ENCODE peak calls at places on chromosomes 13 and 19, in six cellular contexts. S, C, L, D, T and Z are unnamed samples.

GRCh38 chr13:69319659-69320058 is 788.0 kb upstream of the ATXN8OS start:
- DNase-seq in S (no peak), C (no peak), L (no peak), D (no peak), T (no peak), Z (no peak)

GRCh38 chr13:74191036-74191809 is 57.0 kb upstream of the KLF12 start:
- DNase-seq in S (no peak), C (no peak), L (peak), D (no peak), T (no peak), Z (no peak)

GRCh38 chr19:33350538-33351309 is 22.8 kb upstream of the CEBPG start:
- DNase-seq in S (no peak), C (peak), L (peak), D (no peak), T (no peak), Z (no peak)

GRCh38 chr19:58009301-58009665 is 6.7 kb upstream of the ZNF606 start:
- DNase-seq in S (no peak), C (no peak), L (no peak), D (no peak), T (no peak), Z (no peak)

GRCh38 chr13:49927755-49928154 is 8.4 kb downstream of the SPRYD7 start:
- DNase-seq in S (no peak), C (no peak), L (no peak), D (no peak), T (no peak), Z (no peak)

GRCh38 chr13:35858665-35859064 is 272.5 kb downstream of the DCLK1 start:
- DNase-seq in S (no peak), C (no peak), L (no peak), D (no peak), T (no peak), Z (no peak)

GRCh38 chr13:81686877-81687276 is 1346.0 kb upstream of the SPRY2 start:
- DNase-seq in S (no peak), C (no peak), L (no peak), D (no peak), T (no peak), Z (no peak)

GRCh38 chr19:1266818-1267440 is 2.2 kb upstream of the CIRBP start:
- DNase-seq in S (peak), C (no peak), L (peak), D (peak), T (no peak), Z (peak)

GRCh38 chr19:55486971-55487883 is 1.0 kb upstream of the SSC5D start:
- DNase-seq in S (no peak), C (peak), L (peak), D (no peak), T (no peak), Z (no peak)

GRCh38 chr19:8302357-8302691 is 5.8 kb downstream of the CD320 start:
- DNase-seq in S (no peak), C (peak), L (no peak), D (no peak), T (no peak), Z (no peak)

GRCh38 chr19:27679399-27679798 is 1533.6 kb downstream of the UQCRFS1 start:
- DNase-seq in S (no peak), C (no peak), L (no peak), D (no peak), T (no peak), Z (no peak)

GRCh38 chr13:44573071-44573470 is 3.1 kb downstream of the TSC22D1 start:
- DNase-seq in S (no peak), C (no peak), L (no peak), D (no peak), T (no peak), Z (no peak)

GRCh38 chr13:58032676-58033440 is 401.3 kb downstream of the PCDH17 start:
- DNase-seq in S (no peak), C (no peak), L (no peak), D (no peak), T (no peak), Z (no peak)

GRCh38 chr13:95367309-95367843 is 66.1 kb upstream of the ABCC4 start:
- DNase-seq in S (no peak), C (no peak), L (peak), D (no peak), T (no peak), Z (no peak)

GRCh38 chr19:46299004-46299509 is 2.2 kb downstream of the HIF3A start:
- DNase-seq in S (no peak), C (peak), L (peak), D (peak), T (no peak), Z (no peak)

GRCh38 chr13:105272660-105273631 is 1262.5 kb downstream of the EFNB2 start:
- DNase-seq in S (no peak), C (no peak), L (no peak), D (no peak), T (no peak), Z (no peak)

GRCh38 chr13:27960362-27961226 is 8.5 kb downstream of the CDX2 start:
- DNase-seq in S (no peak), C (peak), L (peak), D (no peak), T (no peak), Z (no peak)

GRCh38 chr19:2552859-2553258 is 76.9 kb downstream of the GADD45B start:
- DNase-seq in S (peak), C (no peak), L (no peak), D (no peak), T (peak), Z (peak)

GRCh38 chr19:28829762-28830161 is 383.2 kb downstream of the UQCRFS1 start:
- DNase-seq in S (no peak), C (no peak), L (no peak), D (no peak), T (no peak), Z (no peak)

GRCh38 chr19:29372461-29372860 is 153.3 kb upstream of the VSTM2B start:
- DNase-seq in S (no peak), C (no peak), L (no peak), D (no peak), T (no peak), Z (no peak)